ENCODE peak calls at places on chromosomes 1 and 21, in five cellular contexts. One of them, this sample, is unnamed.

GRCh38 chr1:201656670-201657032 is 117.7 kb downstream of the NAV1 start:
- DNase-seq in lower lobe of right lung: no peak
- DNase-seq in hepatocyte: peak; percentile 74
- DNase-seq in progenitor cell of endocrine pancreas: no peak
- DNase-seq in WTC11: no peak
- DNase-seq in this sample: peak; percentile 73

GRCh38 chr1:236608930-236609726 is 4.8 kb upstream of the HEATR1 start:
- DNase-seq in progenitor cell of endocrine pancreas: peak; percentile 53
- DNase-seq in hepatocyte: peak; percentile 70
- DNase-seq in WTC11: peak; percentile 79
- DNase-seq in lower lobe of right lung: no peak
- DNase-seq in this sample: peak; percentile 58

GRCh38 chr1:27105018-27105417 is 49.9 kb downstream of the SLC9A1 start:
- DNase-seq in progenitor cell of endocrine pancreas: no peak
- DNase-seq in WTC11: no peak
- DNase-seq in lower lobe of right lung: no peak
- DNase-seq in hepatocyte: no peak
- DNase-seq in this sample: no peak

GRCh38 chr21:44966135-44967081 is 26.6 kb downstream of the SLX9 start:
- DNase-seq in lower lobe of right lung: peak; percentile 71
- DNase-seq in WTC11: no peak
- DNase-seq in hepatocyte: no peak
- DNase-seq in progenitor cell of endocrine pancreas: no peak
- DNase-seq in this sample: peak; percentile 26

GRCh38 chr1:67532452-67533216 is 102.4 kb upstream of the SERBP1 start:
- DNase-seq in lower lobe of right lung: no peak
- DNase-seq in WTC11: peak; percentile 20
- DNase-seq in progenitor cell of endocrine pancreas: no peak
- DNase-seq in hepatocyte: peak; percentile 86
- DNase-seq in this sample: no peak

GRCh38 chr1:50681931-50682330 is 258.7 kb upstream of the DMRTA2 start:
- DNase-seq in lower lobe of right lung: no peak
- DNase-seq in WTC11: no peak
- DNase-seq in hepatocyte: no peak
- DNase-seq in progenitor cell of endocrine pancreas: no peak
- DNase-seq in this sample: no peak

GRCh38 chr1:36223373-36223995 is 759 bp upstream of the THRAP3 start:
- DNase-seq in hepatocyte: peak; percentile 63
- DNase-seq in lower lobe of right lung: no peak
- DNase-seq in WTC11: no peak
- DNase-seq in progenitor cell of endocrine pancreas: no peak
- DNase-seq in this sample: no peak

GRCh38 chr21:28257276-28257675 is 735.4 kb downstream of the LTN1 start:
- DNase-seq in WTC11: no peak
- DNase-seq in progenitor cell of endocrine pancreas: no peak
- DNase-seq in hepatocyte: no peak
- DNase-seq in lower lobe of right lung: no peak
- DNase-seq in this sample: no peak

GRCh38 chr1:27473755-27474154 is 16.2 kb downstream of the WASF2 start:
- DNase-seq in hepatocyte: no peak
- DNase-seq in progenitor cell of endocrine pancreas: no peak
- DNase-seq in WTC11: no peak
- DNase-seq in lower lobe of right lung: no peak
- DNase-seq in this sample: no peak

GRCh38 chr1:93262645-93263044 is 82.1 kb downstream of the CCDC18 start:
- DNase-seq in WTC11: no peak
- DNase-seq in lower lobe of right lung: no peak
- DNase-seq in hepatocyte: no peak
- DNase-seq in progenitor cell of endocrine pancreas: no peak
- DNase-seq in this sample: no peak

GRCh38 chr1:234743866-234744581 is 134.0 kb upstream of the IRF2BP2 start:
- DNase-seq in hepatocyte: peak; percentile 20
- DNase-seq in WTC11: peak; percentile 34
- DNase-seq in lower lobe of right lung: no peak
- DNase-seq in progenitor cell of endocrine pancreas: no peak
- DNase-seq in this sample: no peak

GRCh38 chr1:58773406-58773840 is 10.4 kb downstream of the JUN start:
- DNase-seq in lower lobe of right lung: peak; percentile 48
- DNase-seq in hepatocyte: peak; percentile 20
- DNase-seq in progenitor cell of endocrine pancreas: no peak
- DNase-seq in WTC11: no peak
- DNase-seq in this sample: peak; percentile 37

GRCh38 chr1:84271452-84272273 is 29.8 kb upstream of the SAMD13 start:
- DNase-seq in progenitor cell of endocrine pancreas: no peak
- DNase-seq in hepatocyte: peak; percentile 13
- DNase-seq in WTC11: no peak
- DNase-seq in lower lobe of right lung: no peak
- DNase-seq in this sample: no peak

GRCh38 chr1:7576946-7577657 is 194.0 kb upstream of the VAMP3 start:
- DNase-seq in hepatocyte: peak; percentile 33
- DNase-seq in lower lobe of right lung: no peak
- DNase-seq in progenitor cell of endocrine pancreas: no peak
- DNase-seq in WTC11: peak; percentile 40
- DNase-seq in this sample: peak; percentile 18

GRCh38 chr1:151579436-151580225 is 32.2 kb upstream of the SNX27 start:
- DNase-seq in hepatocyte: no peak
- DNase-seq in WTC11: no peak
- DNase-seq in lower lobe of right lung: no peak
- DNase-seq in progenitor cell of endocrine pancreas: no peak
- DNase-seq in this sample: no peak

GRCh38 chr1:53616511-53616910 is 122.5 kb downstream of the GLIS1 start:
- DNase-seq in lower lobe of right lung: peak; percentile 10
- DNase-seq in progenitor cell of endocrine pancreas: peak; percentile 4
- DNase-seq in WTC11: no peak
- DNase-seq in hepatocyte: no peak
- DNase-seq in this sample: no peak

GRCh38 chr1:117613249-117613968 is 7.6 kb downstream of the TENT5C start:
- DNase-seq in WTC11: no peak
- DNase-seq in hepatocyte: no peak
- DNase-seq in progenitor cell of endocrine pancreas: no peak
- DNase-seq in lower lobe of right lung: no peak
- DNase-seq in this sample: no peak

GRCh38 chr1:180130651-180131050 is 24.0 kb upstream of the QSOX1 start:
- DNase-seq in WTC11: no peak
- DNase-seq in hepatocyte: no peak
- DNase-seq in lower lobe of right lung: no peak
- DNase-seq in progenitor cell of endocrine pancreas: no peak
- DNase-seq in this sample: no peak

GRCh38 chr21:35332841-35333426 is 283.8 kb upstream of the RUNX1 start:
- DNase-seq in progenitor cell of endocrine pancreas: no peak
- DNase-seq in WTC11: no peak
- DNase-seq in lower lobe of right lung: no peak
- DNase-seq in hepatocyte: no peak
- DNase-seq in this sample: no peak

GRCh38 chr1:114192328-114192727 is 38.7 kb upstream of the SYT6 start:
- DNase-seq in hepatocyte: no peak
- DNase-seq in lower lobe of right lung: no peak
- DNase-seq in progenitor cell of endocrine pancreas: no peak
- DNase-seq in WTC11: no peak
- DNase-seq in this sample: no peak

GRCh38 chr21:34364921-34365320 is 1.1 kb downstream of the KCNE2 start:
- DNase-seq in WTC11: no peak
- DNase-seq in lower lobe of right lung: no peak
- DNase-seq in progenitor cell of endocrine pancreas: no peak
- DNase-seq in hepatocyte: no peak
- DNase-seq in this sample: no peak

GRCh38 chr1:227894831-227895451 is 52.8 kb downstream of the WNT9A start:
- DNase-seq in WTC11: peak; percentile 7
- DNase-seq in hepatocyte: no peak
- DNase-seq in progenitor cell of endocrine pancreas: no peak
- DNase-seq in lower lobe of right lung: peak; percentile 22
- DNase-seq in this sample: peak; percentile 26

GRCh38 chr1:221810406-221810805 is 68.5 kb upstream of the DUSP10 start:
- DNase-seq in progenitor cell of endocrine pancreas: no peak
- DNase-seq in hepatocyte: no peak
- DNase-seq in lower lobe of right lung: no peak
- DNase-seq in WTC11: no peak
- DNase-seq in this sample: no peak

GRCh38 chr1:55969322-55969721 is 610.0 kb downstream of the PLPP3 start:
- DNase-seq in lower lobe of right lung: no peak
- DNase-seq in WTC11: no peak
- DNase-seq in progenitor cell of endocrine pancreas: no peak
- DNase-seq in hepatocyte: no peak
- DNase-seq in this sample: no peak

GRCh38 chr1:204975568-204976235 is 67.3 kb upstream of the CNTN2 start:
- DNase-seq in progenitor cell of endocrine pancreas: peak; percentile 60
- DNase-seq in lower lobe of right lung: no peak
- DNase-seq in hepatocyte: peak; percentile 76
- DNase-seq in WTC11: peak; percentile 73
- DNase-seq in this sample: no peak

GRCh38 chr1:103112535-103112934 is 4.2 kb upstream of the COL11A1 start:
- DNase-seq in WTC11: no peak
- DNase-seq in lower lobe of right lung: no peak
- DNase-seq in hepatocyte: no peak
- DNase-seq in progenitor cell of endocrine pancreas: no peak
- DNase-seq in this sample: no peak

GRCh38 chr21:28781602-28782274 is 210.9 kb downstream of the LTN1 start:
- DNase-seq in lower lobe of right lung: no peak
- DNase-seq in progenitor cell of endocrine pancreas: no peak
- DNase-seq in hepatocyte: peak; percentile 25
- DNase-seq in WTC11: no peak
- DNase-seq in this sample: no peak

GRCh38 chr1:94332952-94333351 is 85.2 kb upstream of the ABCD3 start:
- DNase-seq in hepatocyte: peak; percentile 41
- DNase-seq in WTC11: no peak
- DNase-seq in lower lobe of right lung: no peak
- DNase-seq in progenitor cell of endocrine pancreas: no peak
- DNase-seq in this sample: no peak

GRCh38 chr1:6040859-6041415 is 4.8 kb upstream of the KCNAB2 start:
- DNase-seq in hepatocyte: no peak
- DNase-seq in WTC11: no peak
- DNase-seq in progenitor cell of endocrine pancreas: no peak
- DNase-seq in lower lobe of right lung: peak; percentile 55
- DNase-seq in this sample: no peak

GRCh38 chr1:28062806-28063205 is 25.6 kb downstream of the EYA3 start:
- DNase-seq in hepatocyte: no peak
- DNase-seq in progenitor cell of endocrine pancreas: no peak
- DNase-seq in WTC11: no peak
- DNase-seq in lower lobe of right lung: no peak
- DNase-seq in this sample: no peak

GRCh38 chr1:2271841-2272655 is 43.9 kb downstream of the SKI start:
- DNase-seq in lower lobe of right lung: no peak
- DNase-seq in hepatocyte: no peak
- DNase-seq in progenitor cell of endocrine pancreas: no peak
- DNase-seq in WTC11: no peak
- DNase-seq in this sample: no peak

DNA sequence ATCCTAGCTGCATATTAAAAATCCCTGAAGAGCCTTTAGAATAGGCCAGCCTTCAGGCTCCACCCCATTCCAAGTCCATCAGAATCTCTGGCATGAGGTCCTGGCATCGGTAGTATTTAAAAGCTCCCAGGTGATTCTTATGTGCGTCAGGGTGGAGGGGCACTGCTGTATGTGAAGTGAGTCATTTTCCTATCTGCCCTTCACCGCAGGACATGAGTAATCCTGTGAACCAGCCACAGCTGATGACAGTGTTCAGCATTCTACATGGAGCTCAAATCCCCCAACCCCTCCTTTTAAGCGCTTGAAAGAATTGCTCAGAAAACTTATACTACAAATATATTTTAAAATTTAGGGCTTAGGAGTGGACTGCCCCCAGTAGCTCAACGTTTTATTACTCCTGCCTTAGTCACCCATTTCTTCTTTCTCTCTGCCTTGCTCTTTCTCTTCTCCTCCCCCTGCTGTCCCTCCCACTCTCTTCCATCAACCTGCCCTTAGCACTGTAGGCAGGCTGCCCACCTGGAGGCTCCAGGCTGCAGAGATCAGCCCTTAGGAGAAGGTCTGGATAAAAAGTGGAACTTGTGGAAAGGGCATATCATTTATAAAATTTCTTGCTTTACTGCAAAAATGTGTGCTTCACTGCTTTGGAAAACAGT is 73.8 kb upstream of the ZNF281 start:
- DNase-seq in hepatocyte: peak; percentile 82
- DNase-seq in lower lobe of right lung: no peak
- DNase-seq in WTC11: no peak
- DNase-seq in progenitor cell of endocrine pancreas: no peak
- DNase-seq in this sample: no peak
- TF ChIP-seq CTCF in hepatocyte: no peak
- TF ChIP-seq CTCF in lower lobe of right lung: no peak
- TF ChIP-seq CTCF in WTC11: no peak
- TF ChIP-seq CTCF in progenitor cell of endocrine pancreas: no peak
- TF ChIP-seq CTCF in this sample: no peak

GRCh38 chr1:167538657-167539056 is 14.9 kb downstream of the CREG1 start:
- DNase-seq in hepatocyte: no peak
- DNase-seq in progenitor cell of endocrine pancreas: no peak
- DNase-seq in lower lobe of right lung: no peak
- DNase-seq in WTC11: peak; percentile 65
- DNase-seq in this sample: no peak
- TF ChIP-seq CTCF in hepatocyte: no peak
- TF ChIP-seq CTCF in progenitor cell of endocrine pancreas: no peak
- TF ChIP-seq CTCF in lower lobe of right lung: no peak
- TF ChIP-seq CTCF in WTC11: no peak
- TF ChIP-seq CTCF in this sample: no peak

GRCh38 chr1:147225193-147225730 is at the start of gene FMO5:
- DNase-seq in progenitor cell of endocrine pancreas: no peak
- DNase-seq in WTC11: peak; percentile 67
- DNase-seq in lower lobe of right lung: peak; percentile 85
- DNase-seq in hepatocyte: peak; percentile 83
- DNase-seq in this sample: peak; percentile 85
- TF ChIP-seq CTCF in progenitor cell of endocrine pancreas: peak; percentile 14
- TF ChIP-seq CTCF in WTC11: no peak
- TF ChIP-seq CTCF in lower lobe of right lung: peak; percentile 45
- TF ChIP-seq CTCF in hepatocyte: peak; percentile 3
- TF ChIP-seq CTCF in this sample: no peak

GRCh38 chr1:22875851-22876250 is 96.8 kb downstream of the LACTBL1 start:
- DNase-seq in progenitor cell of endocrine pancreas: no peak
- DNase-seq in WTC11: no peak
- DNase-seq in hepatocyte: no peak
- DNase-seq in lower lobe of right lung: no peak
- DNase-seq in this sample: no peak

GRCh38 chr1:22878626-22879025 is 94.0 kb downstream of the LACTBL1 start:
- DNase-seq in progenitor cell of endocrine pancreas: no peak
- DNase-seq in hepatocyte: no peak
- DNase-seq in WTC11: no peak
- DNase-seq in lower lobe of right lung: no peak
- DNase-seq in this sample: no peak

GRCh38 chr1:22877980-22878379 is 94.7 kb downstream of the LACTBL1 start:
- DNase-seq in progenitor cell of endocrine pancreas: no peak
- DNase-seq in hepatocyte: no peak
- DNase-seq in lower lobe of right lung: no peak
- DNase-seq in WTC11: no peak
- DNase-seq in this sample: no peak

GRCh38 chr1:22876359-22877111 is 96.1 kb downstream of the LACTBL1 start:
- DNase-seq in hepatocyte: peak; percentile 48
- DNase-seq in progenitor cell of endocrine pancreas: no peak
- DNase-seq in WTC11: no peak
- DNase-seq in lower lobe of right lung: no peak
- DNase-seq in this sample: no peak

GRCh38 chr1:22877112-22877915 is 95.4 kb downstream of the LACTBL1 start:
- DNase-seq in hepatocyte: no peak
- DNase-seq in progenitor cell of endocrine pancreas: no peak
- DNase-seq in WTC11: no peak
- DNase-seq in lower lobe of right lung: no peak
- DNase-seq in this sample: no peak
- TF ChIP-seq CTCF in hepatocyte: no peak
- TF ChIP-seq CTCF in progenitor cell of endocrine pancreas: no peak
- TF ChIP-seq CTCF in WTC11: no peak
- TF ChIP-seq CTCF in lower lobe of right lung: no peak
- TF ChIP-seq CTCF in this sample: no peak

GRCh38 chr21:36429672-36430546 is 44.7 kb downstream of the CHAF1B start:
- DNase-seq in lower lobe of right lung: peak; percentile 81
- DNase-seq in progenitor cell of endocrine pancreas: peak; percentile 51
- DNase-seq in hepatocyte: peak; percentile 94
- DNase-seq in WTC11: peak; percentile 47
- DNase-seq in this sample: peak; percentile 41
- TF ChIP-seq CTCF in lower lobe of right lung: no peak
- TF ChIP-seq CTCF in progenitor cell of endocrine pancreas: peak; percentile 49
- TF ChIP-seq CTCF in hepatocyte: no peak
- TF ChIP-seq CTCF in WTC11: no peak
- TF ChIP-seq CTCF in this sample: no peak

This sample was measured in mucosa of descending colon.